ENCODE peak calls at places on chromosome 9, in ten cellular contexts. I is MM.1S; M is NCI-H1436; T is RPMI7951; A is stimulated activated CD8-positive, alpha-beta memory T cell treated with anti-CD3 and anti-CD28 coated beads, Interleukin-15, amount 100 ng/mL, for 1 hour; F is HTR-8/SVneo; S is H54; V is non-pigmented ciliary epithelial cell; K is Kasumi-1; W is bronchial epithelial cell. D is an unnamed sample.

GRCh38 chr9:36191290-36191645 is 547 bp downstream of the CLTA start:
- DNase-seq in I (peak), M (no peak), T (peak), A (peak), F (no peak), S (no peak), V (no peak), K (peak), W (peak), D (no peak)

GRCh38 chr9:71121275-71122168 is at the start of gene TRPM3:
- DNase-seq in I (no peak), M (no peak), T (no peak), A (no peak), F (no peak), S (no peak), V (no peak), K (no peak), W (no peak), D (no peak)

GRCh38 chr9:75454043-75454442 is 365.7 kb downstream of the OSTF1 start:
- DNase-seq in I (no peak), M (no peak), T (no peak), A (no peak), F (no peak), S (no peak), V (no peak), K (no peak), W (no peak), D (no peak)

GRCh38 chr9:98809311-98810105 is 2.0 kb downstream of the GALNT12 start:
- DNase-seq in I (no peak), M (no peak), T (no peak), A (no peak), F (no peak), S (no peak), V (no peak), K (no peak), W (no peak), D (no peak)

GRCh38 chr9:126160854-126161329 is 165.7 kb upstream of the MVB12B start:
- DNase-seq in I (no peak), M (no peak), T (no peak), A (no peak), F (no peak), S (no peak), V (no peak), K (no peak), W (no peak), D (no peak)

GRCh38 chr9:21119093-21119770 is 22.4 kb downstream of the IFNW1 start:
- DNase-seq in I (peak), M (no peak), T (no peak), A (no peak), F (no peak), S (no peak), V (no peak), K (peak), W (no peak), D (no peak)

GRCh38 chr9:21174671-21175070 is 8.2 kb upstream of the IFNA21 start:
- DNase-seq in I (no peak), M (no peak), T (peak), A (no peak), F (no peak), S (no peak), V (no peak), K (no peak), W (peak), D (no peak)

GRCh38 chr9:95981741-95982390 is 106.4 kb downstream of the ERCC6L2 start:
- DNase-seq in I (peak), M (peak), T (peak), A (no peak), F (no peak), S (no peak), V (no peak), K (peak), W (no peak), D (no peak)

GRCh38 chr9:121901616-121902015 is 191.5 kb downstream of the TTLL11 start:
- DNase-seq in I (no peak), M (no peak), T (no peak), A (no peak), F (no peak), S (no peak), V (no peak), K (no peak), W (no peak), D (no peak)

GRCh38 chr9:124511426-124511840 is 4.2 kb upstream of the NR5A1 start:
- DNase-seq in I (no peak), M (no peak), T (no peak), A (no peak), F (no peak), S (no peak), V (no peak), K (no peak), W (no peak), D (no peak)

GRCh38 chr9:137682431-137682991 is 63.7 kb downstream of the EHMT1 start:
- DNase-seq in I (peak), M (peak), T (no peak), A (no peak), F (no peak), S (no peak), V (no peak), K (no peak), W (no peak), D (no peak)

GRCh38 chr9:80592413-80592812 is 1020.6 kb downstream of the TLE4 start:
- DNase-seq in I (no peak), M (no peak), T (no peak), A (no peak), F (no peak), S (no peak), V (no peak), K (no peak), W (no peak), D (no peak)

GRCh38 chr9:83445703-83446102 is 92.5 kb downstream of the FRMD3 start:
- DNase-seq in I (no peak), M (no peak), T (no peak), A (no peak), F (no peak), S (no peak), V (no peak), K (no peak), W (no peak), D (peak)

GRCh38 chr9:14096182-14096922 is 217.6 kb downstream of the NFIB start:
- DNase-seq in I (no peak), M (peak), T (peak), A (no peak), F (no peak), S (no peak), V (peak), K (no peak), W (peak), D (peak)

GRCh38 chr9:26234865-26235264 is 556.6 kb upstream of the TUSC1 start:
- DNase-seq in I (no peak), M (no peak), T (peak), A (no peak), F (no peak), S (no peak), V (no peak), K (no peak), W (no peak), D (no peak)

GRCh38 chr9:34623386-34624235 is 3.3 kb upstream of the DCTN3 start:
- DNase-seq in I (no peak), M (no peak), T (no peak), A (no peak), F (no peak), S (no peak), V (no peak), K (no peak), W (no peak), D (no peak)

GRCh38 chr9:109939698-109940342 is 159.8 kb downstream of the PALM2AKAP2 start:
- DNase-seq in I (no peak), M (no peak), T (no peak), A (no peak), F (no peak), S (no peak), V (no peak), K (no peak), W (no peak), D (no peak)

GRCh38 chr9:126514037-126514821 is 99.5 kb upstream of the LMX1B start:
- DNase-seq in I (no peak), M (peak), T (peak), A (peak), F (peak), S (peak), V (no peak), K (no peak), W (no peak), D (peak)

GRCh38 chr9:135923508-135923907 is 16.2 kb upstream of the CAMSAP1 start:
- DNase-seq in I (no peak), M (no peak), T (no peak), A (no peak), F (no peak), S (no peak), V (no peak), K (no peak), W (no peak), D (no peak)

GRCh38 chr9:129412814-129413536 is 207.9 kb downstream of the C9orf50 start:
- DNase-seq in I (peak), M (no peak), T (peak), A (peak), F (peak), S (peak), V (peak), K (peak), W (peak), D (peak)

GRCh38 chr9:97535771-97536170 is 34.3 kb downstream of the TMOD1 start:
- DNase-seq in I (no peak), M (no peak), T (no peak), A (no peak), F (no peak), S (no peak), V (no peak), K (no peak), W (no peak), D (no peak)

GRCh38 chr9:437066-438015 is 222.7 kb downstream of the DOCK8 start:
- DNase-seq in I (no peak), M (no peak), T (no peak), A (no peak), F (no peak), S (no peak), V (peak), K (no peak), W (peak), D (no peak)

GRCh38 chr9:90770927-90771326 is 30.7 kb upstream of the SYK start:
- DNase-seq in I (no peak), M (no peak), T (no peak), A (no peak), F (no peak), S (no peak), V (no peak), K (no peak), W (no peak), D (no peak)

GRCh38 chr9:35733109-35733541 is 659 bp downstream of the CREB3 start:
- DNase-seq in I (peak), M (no peak), T (peak), A (no peak), F (peak), S (peak), V (no peak), K (peak), W (peak), D (peak)

D was measured in hepatic stellate cell.